ENCODE peak calls at places on chromosomes 12 and 14, in eight cellular contexts. H, Q, C, F, E, U, R and M are unnamed samples.

GRCh38 chr14:104913413-104913812 is 11.3 kb upstream of the PLD4 start:
- DNase-seq in E (no peak), R (no peak), Q (no peak), F (no peak), U (no peak), C (no peak), H (no peak), M (no peak)

GRCh38 chr14:54742492-54743350 is 159.9 kb downstream of the GCH1 start:
- DNase-seq in U (no peak), F (no peak), H (no peak), R (no peak), C (no peak), E (no peak), Q (no peak), M (no peak)

GRCh38 chr12:94263905-94264655 is 115.7 kb downstream of the PLXNC1 start:
- DNase-seq in U (no peak), E (no peak), H (no peak), Q (no peak), R (no peak), F (peak; percentile 77), C (no peak), M (no peak)

GRCh38 chr12:80936642-80937390 is 918 bp downstream of the LIN7A start:
- DNase-seq in E (peak; percentile 82), F (peak; percentile 64), H (peak; percentile 49), U (peak; percentile 44), Q (peak; percentile 48), C (peak; percentile 80), R (peak; percentile 25), M (peak; percentile 70)

GRCh38 chr14:92684801-92685560 is 63.4 kb downstream of the LGMN start:
- DNase-seq in F (no peak), C (no peak), Q (no peak), U (no peak), E (peak; percentile 77), R (no peak), H (no peak), M (no peak)

GRCh38 chr14:68793734-68794129 is 865 bp upstream of the ZFP36L1 start:
- DNase-seq in E (peak; percentile 78), U (no peak), C (no peak), R (no peak), F (no peak), H (no peak), Q (no peak), M (no peak)

GRCh38 chr12:105330283-105330937 is at the start of gene C12orf75:
- DNase-seq in H (peak; percentile 56), E (peak; percentile 90), R (peak; percentile 60), Q (peak; percentile 74), F (peak; percentile 66), U (peak; percentile 97), C (peak; percentile 85), M (peak; percentile 86)

GRCh38 chr12:68317047-68317667 is 15.0 kb downstream of the MDM1 start:
- DNase-seq in R (no peak), U (peak; percentile 40), Q (no peak), F (no peak), H (no peak), E (no peak), C (no peak), M (peak; percentile 73)

GRCh38 chr12:193282-193681 is 20.7 kb downstream of the SLC6A12 start:
- DNase-seq in C (no peak), H (no peak), U (no peak), E (no peak), Q (no peak), F (peak; percentile 40), R (no peak), M (no peak)

GRCh38 chr12:87467893-87468292 is 561.3 kb downstream of the C12orf50 start:
- DNase-seq in H (no peak), F (no peak), U (no peak), Q (no peak), C (no peak), E (no peak), R (no peak), M (no peak)

GRCh38 chr14:64110832-64111231 is 183.3 kb downstream of the ESR2 start:
- DNase-seq in R (peak; percentile 58), U (no peak), F (no peak), C (no peak), E (no peak), Q (no peak), H (no peak), M (no peak)

GRCh38 chr14:67424539-67424938 is 12.6 kb upstream of the PLEK2 start:
- DNase-seq in C (no peak), Q (no peak), H (no peak), U (no peak), R (no peak), E (no peak), F (no peak), M (no peak)

GRCh38 chr12:124786065-124786964 is 77.3 kb downstream of the SCARB1 start:
- DNase-seq in C (no peak), U (peak; percentile 98), E (peak; percentile 92), H (peak; percentile 83), F (peak; percentile 91), Q (peak; percentile 83), R (peak; percentile 53), M (no peak)

GRCh38 chr12:80233926-80234325 is 134.6 kb downstream of the OTOGL start:
- DNase-seq in C (no peak), H (no peak), U (no peak), E (no peak), Q (no peak), R (no peak), F (no peak), M (no peak)

GRCh38 chr14:22800356-22800755 is 14.9 kb downstream of the SLC7A7 start:
- DNase-seq in Q (no peak), F (no peak), R (no peak), E (no peak), U (no peak), C (no peak), H (no peak), M (no peak)

GRCh38 chr14:56195727-56196126 is 77.5 kb downstream of the PELI2 start:
- DNase-seq in E (peak; percentile 66), Q (no peak), U (no peak), F (no peak), H (no peak), R (no peak), C (no peak), M (peak; percentile 78)

GRCh38 chr12:25713264-25713663 is 160.2 kb upstream of the LMNTD1 start:
- DNase-seq in U (no peak), H (no peak), Q (no peak), F (no peak), E (no peak), R (no peak), C (no peak), M (no peak)

GRCh38 chr12:76573840-76574373 is 14.3 kb upstream of the OSBPL8 start:
- DNase-seq in H (no peak), Q (no peak), E (no peak), F (no peak), R (no peak), C (no peak), U (no peak), M (no peak)

GRCh38 chr14:94640721-94641631 is 28.8 kb downstream of the SERPINA3 start:
- DNase-seq in Q (no peak), C (no peak), H (no peak), R (peak; percentile 16), F (no peak), E (no peak), U (no peak), M (no peak)

GRCh38 chr14:94644102-94644535 is 31.9 kb downstream of the SERPINA3 start:
- DNase-seq in H (no peak), E (no peak), Q (no peak), C (no peak), R (no peak), F (no peak), U (no peak), M (no peak)

GRCh38 chr14:94641632-94641955 is 29.4 kb downstream of the SERPINA3 start:
- DNase-seq in R (no peak), Q (no peak), H (no peak), U (no peak), C (no peak), E (no peak), F (no peak), M (no peak)

GRCh38 chr14:94646066-94646465 is 33.9 kb downstream of the SERPINA3 start:
- DNase-seq in H (no peak), F (no peak), U (no peak), C (no peak), Q (no peak), R (no peak), E (no peak), M (no peak)

GRCh38 chr14:94643316-94644101 is 31.3 kb downstream of the SERPINA3 start:
- DNase-seq in R (no peak), E (no peak), F (no peak), Q (no peak), U (no peak), C (no peak), H (no peak), M (no peak)
- H3K27ac ChIP-seq in R (no peak overlapping the region), E (no peak overlapping the region), F (no peak overlapping the region), Q (no peak overlapping the region), U (no peak overlapping the region), C (no peak overlapping the region), H (no peak overlapping the region), M (no peak overlapping the region)

GRCh38 chr12:133190176-133190575 is 8.9 kb downstream of the ZNF268 start:
- DNase-seq in R (no peak), Q (no peak), F (no peak), E (no peak), H (no peak), C (no peak), U (no peak), M (no peak)

DNA sequence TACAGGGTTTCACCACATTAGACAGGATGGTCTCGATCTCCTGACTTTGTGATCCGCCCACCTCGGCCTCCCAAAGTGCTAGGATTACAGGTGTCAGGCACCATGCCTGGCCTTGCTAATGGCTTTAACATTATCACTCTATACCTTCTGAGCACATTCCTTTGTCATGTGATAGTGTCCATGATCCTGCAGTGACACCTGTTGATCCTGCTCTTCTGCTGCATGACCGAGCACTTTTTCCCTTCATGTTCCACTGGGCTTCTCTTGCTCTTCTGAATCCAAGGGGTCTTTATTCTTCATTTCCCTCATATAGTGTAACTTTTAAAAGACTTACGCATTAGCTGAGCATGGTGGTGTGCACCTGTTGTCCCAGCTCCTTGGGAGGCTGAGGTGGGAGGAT is 11.6 kb downstream of the ZNF268 start:
- DNase-seq in F (no peak), Q (no peak), R (no peak), C (no peak), U (no peak), H (no peak), E (no peak), M (no peak)
- H3K36me3 ChIP-seq in F (peaks cover 78% of the 10 kb centered on the region), Q (peaks cover 58% of the 10 kb centered on the region), R (peaks cover 38% of the 10 kb centered on the region), C (peaks cover 85% of the 10 kb centered on the region), U (peaks cover 59% of the 10 kb centered on the region), H (peaks cover 95% of the 10 kb centered on the region), E (peaks cover 76% of the 10 kb centered on the region), M (peaks cover 35% of the 10 kb centered on the region)

GRCh38 chr12:46493352-46494209 is 121.0 kb upstream of the SLC38A2 start:
- DNase-seq in C (no peak), R (no peak), Q (no peak), U (no peak), H (no peak), E (no peak), F (no peak), M (no peak)
- H3K27ac ChIP-seq in C (no peak overlapping the region), R (peak overlapping the region; percentile 94), Q (no peak overlapping the region), U (peak overlapping the region; percentile 77), H (peak overlapping the region; percentile 74), E (peak overlapping the region; percentile 32), F (peak overlapping the region; percentile 65), M (peak overlapping the region; percentile 64)

DNA sequence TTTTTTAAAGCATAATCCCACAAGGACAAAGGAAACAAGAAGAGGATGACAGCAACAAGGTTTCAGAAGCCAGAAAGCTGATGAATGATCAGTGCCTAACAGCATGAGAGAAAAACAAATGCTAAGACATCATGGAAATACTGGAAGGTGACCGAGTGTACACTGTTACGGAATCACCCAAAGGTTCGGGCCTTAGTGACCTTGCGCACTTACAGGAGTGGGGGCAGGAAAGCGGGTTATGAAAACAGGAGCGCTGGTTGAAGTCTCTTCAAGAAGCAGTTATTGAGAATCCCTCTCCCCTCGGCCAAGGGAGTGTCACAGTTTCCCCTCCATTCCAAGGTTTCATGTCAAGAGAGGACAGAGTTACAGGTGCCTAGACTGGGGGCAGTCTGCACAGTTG is 42.6 kb downstream of the SLC25A47 start:
- DNase-seq in H (no peak), C (no peak), Q (no peak), F (no peak), E (no peak), R (no peak), U (no peak), M (no peak)
- H3K36me3 ChIP-seq in H (peaks cover 78% of the 10 kb centered on the region), C (peaks cover 14% of the 10 kb centered on the region), Q (peaks cover 13% of the 10 kb centered on the region), F (peaks cover 95% of the 10 kb centered on the region), E (peaks cover 15% of the 10 kb centered on the region), R (peaks cover 25% of the 10 kb centered on the region), U (peaks cover 63% of the 10 kb centered on the region), M (peaks cover 49% of the 10 kb centered on the region)